ENCODE peak calls at places on chromosomes 3 and 15, in five cellular contexts. M is testis, X is HCT116, F is HT1080, P is NCI-H1436. B is an unnamed sample.

GRCh38 chr15:72784233-72784876 is 797 bp upstream of the ADPGK start:
- DNase-seq in X (peak; percentile 59), F (peak; percentile 66), M (peak; percentile 67), P (peak; percentile 75), B (peak; percentile 39)

GRCh38 chr15:56718560-56718959 is 14.7 kb downstream of the ZNF280D start:
- DNase-seq in M (no peak), P (no peak), F (no peak), X (no peak), B (no peak)

GRCh38 chr3:107598926-107599754 is 76.4 kb downstream of the BBX start:
- DNase-seq in F (peak; percentile 72), X (no peak), M (peak; percentile 63), P (peak; percentile 28), B (peak; percentile 27)

GRCh38 chr3:127254730-127255129 is 33.1 kb downstream of the PRR20G start:
- DNase-seq in X (peak; percentile 15), F (peak; percentile 52), P (no peak), M (no peak), B (no peak)

GRCh38 chr3:37703633-37704032 is 158.0 kb upstream of the CTDSPL start:
- DNase-seq in X (no peak), M (no peak), P (no peak), F (peak; percentile 82), B (no peak)

GRCh38 chr3:149771652-149772271 is 19.5 kb upstream of the COMMD2 start:
- DNase-seq in P (peak; percentile 64), F (peak; percentile 54), M (peak; percentile 72), X (peak; percentile 33), B (peak; percentile 70)

GRCh38 chr15:92882697-92883642 is 17.2 kb upstream of the CHD2 start:
- DNase-seq in F (no peak), M (no peak), X (no peak), P (no peak), B (no peak)

GRCh38 chr3:3189102-3189727 is 9.7 kb upstream of the CRBN start:
- DNase-seq in M (no peak), P (no peak), X (no peak), F (peak; percentile 47), B (no peak)

GRCh38 chr3:172289583-172289982 is 158.7 kb downstream of the GHSR start:
- DNase-seq in F (no peak), X (no peak), M (peak; percentile 31), P (no peak), B (no peak)

GRCh38 chr15:51046799-51047449 is 47.8 kb downstream of the TNFAIP8L3 start:
- DNase-seq in P (no peak), X (no peak), F (no peak), M (peak; percentile 57), B (no peak)

GRCh38 chr3:173411288-173412064 is 13.9 kb downstream of the NLGN1 start:
- DNase-seq in X (peak; percentile 32), F (peak; percentile 67), M (peak; percentile 46), P (peak; percentile 31), B (no peak)

GRCh38 chr3:46926871-46927717 is 49.5 kb downstream of the CCDC12 start:
- DNase-seq in P (no peak), X (no peak), F (no peak), M (peak; percentile 46), B (no peak)

GRCh38 chr15:38781196-38781595 is 216.6 kb upstream of the RASGRP1 start:
- DNase-seq in M (no peak), X (no peak), P (no peak), F (no peak), B (no peak)

GRCh38 chr15:88484781-88485246 is 17.3 kb downstream of the MRPS11 start:
- DNase-seq in X (no peak), F (no peak), P (no peak), M (no peak), B (no peak)